ENCODE peak calls at places on chromosomes 16 and 17, in six cellular contexts. Z is GM12865, V is cardiac fibroblast, W is stomach, Y is B cell, U is fibroblast of villous mesenchyme. J is an unnamed sample.

GRCh38 chr16:65725156-65725845 is 603.4 kb upstream of the CDH11 start:
- DNase-seq in W (no peak), Z (no peak), Y (no peak), V (peak), U (peak), J (no peak)

GRCh38 chr16:89388536-89388935 is 101.8 kb downstream of the ANKRD11 start:
- DNase-seq in U (no peak), Y (no peak), V (no peak), Z (no peak), W (no peak), J (no peak)

GRCh38 chr17:6092182-6092922 is 22.2 kb downstream of the WSCD1 start:
- DNase-seq in W (no peak), U (no peak), Z (no peak), V (no peak), Y (no peak), J (no peak)

GRCh38 chr17:80790021-80790765 is 201.4 kb upstream of the CHMP6 start:
- DNase-seq in W (no peak), U (peak), V (no peak), Z (peak), Y (peak), J (no peak)

GRCh38 chr16:82094942-82095540 is 60.0 kb downstream of the HSD17B2 start:
- DNase-seq in Y (no peak), W (no peak), Z (no peak), V (no peak), U (no peak), J (no peak)

GRCh38 chr17:65515959-65516948 is 45.2 kb downstream of the AXIN2 start:
- DNase-seq in Y (no peak), V (no peak), U (peak), Z (no peak), W (no peak), J (no peak)

GRCh38 chr16:69613283-69614154 is 47.8 kb downstream of the NFAT5 start:
- DNase-seq in V (peak), Y (no peak), U (peak), W (no peak), Z (peak), J (no peak)

GRCh38 chr16:27547134-27547533 is 2.6 kb downstream of the GTF3C1 start:
- DNase-seq in Z (peak), Y (no peak), W (no peak), V (peak), U (peak), J (no peak)

GRCh38 chr16:15518412-15519351 is 84.3 kb downstream of the BMERB1 start:
- DNase-seq in V (peak), U (peak), W (no peak), Y (no peak), Z (no peak), J (no peak)

GRCh38 chr16:58425245-58425644 is 33.0 kb downstream of the GINS3 start:
- DNase-seq in Y (no peak), Z (no peak), V (no peak), U (no peak), W (no peak), J (no peak)

GRCh38 chr17:38742431-38743308 is 5.5 kb downstream of the PCGF2 start:
- DNase-seq in Y (no peak), W (no peak), Z (no peak), U (peak), V (peak), J (peak)

GRCh38 chr17:14737984-14738651 is 437.2 kb downstream of the HS3ST3B1 start:
- DNase-seq in V (peak), U (peak), Y (no peak), W (peak), Z (no peak), J (peak)

GRCh38 chr17:28405632-28406477 is at the start of gene SLC46A1:
- DNase-seq in Z (peak), V (peak), Y (peak), U (peak), W (peak), J (no peak)

GRCh38 chr16:49474741-49475140 is 101.1 kb downstream of the C16orf78 start:
- DNase-seq in W (no peak), Y (no peak), Z (no peak), V (no peak), U (no peak), J (no peak)

GRCh38 chr16:56481468-56482112 is 30.2 kb downstream of the OGFOD1 start:
- DNase-seq in U (peak), Z (no peak), W (no peak), V (peak), Y (no peak), J (no peak)

GRCh38 chr16:16197331-16197730 is 26.0 kb downstream of the ABCC6 start:
- DNase-seq in Y (no peak), V (no peak), Z (no peak), W (no peak), U (no peak), J (no peak)

GRCh38 chr17:31279401-31279800 is 17.6 kb downstream of the OMG start:
- DNase-seq in U (no peak), Y (no peak), Z (no peak), V (no peak), W (no peak), J (no peak)

GRCh38 chr17:35698800-35699199 is 32.6 kb upstream of the RASL10B start:
- DNase-seq in V (no peak), Z (no peak), W (no peak), U (no peak), Y (no peak), J (no peak)

GRCh38 chr16:65318138-65318537 is 196.3 kb upstream of the CDH11 start:
- DNase-seq in W (no peak), Z (no peak), Y (no peak), U (no peak), V (no peak), J (no peak)

GRCh38 chr16:80569440-80570105 is 28.8 kb downstream of the DYNLRB2 start:
- DNase-seq in W (no peak), V (peak), Y (no peak), Z (peak), U (peak), J (no peak)

GRCh38 chr16:82300374-82300936 is 130.4 kb upstream of the MPHOSPH6 start:
- DNase-seq in U (no peak), V (no peak), Z (no peak), Y (no peak), W (no peak), J (no peak)

GRCh38 chr16:3087243-3087791 is 11.8 kb downstream of the ZSCAN10 start:
- DNase-seq in V (no peak), Z (no peak), W (no peak), Y (no peak), U (no peak), J (no peak)
- TF ChIP-seq CTCF in V (peak), Z (no peak), W (no peak), Y (no peak), U (peak), J (peak)

GRCh38 chr17:76585048-76585648 is 512 bp downstream of the ST6GALNAC2 start:
- DNase-seq in Z (no peak), V (no peak), Y (no peak), W (peak), U (peak), J (no peak)

GRCh38 chr17:76586741-76587487 is 1.3 kb upstream of the ST6GALNAC2 start:
- DNase-seq in U (no peak), W (no peak), Y (no peak), Z (peak), V (no peak), J (no peak)

GRCh38 chr17:76584427-76585047 is 1.1 kb downstream of the ST6GALNAC2 start:
- DNase-seq in U (no peak), Y (no peak), W (no peak), Z (no peak), V (no peak), J (no peak)

GRCh38 chr17:76588182-76588581 is 2.5 kb upstream of the ST6GALNAC2 start:
- DNase-seq in V (no peak), U (no peak), W (no peak), Z (no peak), Y (no peak), J (no peak)

GRCh38 chr17:76585649-76586593 is at the start of gene ST6GALNAC2:
- DNase-seq in Z (peak), Y (no peak), W (peak), V (no peak), U (peak), J (peak)
- TF ChIP-seq CTCF in Z (peak), Y (peak), W (peak), V (peak), U (peak), J (peak)

GRCh38 chr17:7292729-7293128 is 1.7 kb downstream of the YBX2 start:
- DNase-seq in Y (no peak), Z (no peak), U (no peak), V (no peak), W (no peak), J (no peak)

GRCh38 chr17:7290166-7290565 is 4.3 kb downstream of the YBX2 start:
- DNase-seq in V (no peak), Z (no peak), Y (no peak), U (no peak), W (no peak), J (no peak)

GRCh38 chr17:7292194-7292593 is 2.2 kb downstream of the YBX2 start:
- DNase-seq in Z (no peak), Y (no peak), W (no peak), U (no peak), V (no peak), J (no peak)

GRCh38 chr17:7289256-7290032 is 5.0 kb downstream of the YBX2 start:
- DNase-seq in U (no peak), V (no peak), Z (no peak), Y (no peak), W (no peak), J (no peak)

GRCh38 chr17:7290685-7291084 is 3.8 kb downstream of the YBX2 start:
- DNase-seq in U (no peak), Z (no peak), W (no peak), V (no peak), Y (no peak), J (no peak)
- TF ChIP-seq CTCF in U (no peak), Z (no peak), W (no peak), V (no peak), Y (no peak), J (no peak)

GRCh38 chr17:61393904-61394629 is 5.6 kb upstream of the TBX2 start:
- DNase-seq in V (peak), U (peak), Y (no peak), Z (no peak), W (no peak), J (no peak)
- TF ChIP-seq CTCF in V (no peak), U (no peak), Y (peak), Z (no peak), W (no peak), J (no peak)

GRCh38 chr16:425082-425718 is at the start of gene RAB11FIP3:
- DNase-seq in Z (peak), V (peak), W (peak), U (peak), Y (peak), J (no peak)
- TF ChIP-seq CTCF in Z (peak), V (no peak), W (no peak), U (no peak), Y (peak), J (no peak)

GRCh38 chr17:47323382-47324223 is at the start of gene EFCAB13:
- DNase-seq in Z (peak), W (peak), U (peak), Y (peak), V (peak), J (peak)
- TF ChIP-seq CTCF in Z (no peak), W (no peak), U (no peak), Y (peak), V (peak), J (no peak)

GRCh38 chr16:30464078-30464477 is 8.5 kb upstream of the ITGAL start:
- DNase-seq in W (no peak), U (no peak), Z (no peak), Y (no peak), V (no peak), J (no peak)
- TF ChIP-seq CTCF in W (no peak), U (no peak), Z (no peak), Y (no peak), V (no peak), J (no peak)

DNA sequence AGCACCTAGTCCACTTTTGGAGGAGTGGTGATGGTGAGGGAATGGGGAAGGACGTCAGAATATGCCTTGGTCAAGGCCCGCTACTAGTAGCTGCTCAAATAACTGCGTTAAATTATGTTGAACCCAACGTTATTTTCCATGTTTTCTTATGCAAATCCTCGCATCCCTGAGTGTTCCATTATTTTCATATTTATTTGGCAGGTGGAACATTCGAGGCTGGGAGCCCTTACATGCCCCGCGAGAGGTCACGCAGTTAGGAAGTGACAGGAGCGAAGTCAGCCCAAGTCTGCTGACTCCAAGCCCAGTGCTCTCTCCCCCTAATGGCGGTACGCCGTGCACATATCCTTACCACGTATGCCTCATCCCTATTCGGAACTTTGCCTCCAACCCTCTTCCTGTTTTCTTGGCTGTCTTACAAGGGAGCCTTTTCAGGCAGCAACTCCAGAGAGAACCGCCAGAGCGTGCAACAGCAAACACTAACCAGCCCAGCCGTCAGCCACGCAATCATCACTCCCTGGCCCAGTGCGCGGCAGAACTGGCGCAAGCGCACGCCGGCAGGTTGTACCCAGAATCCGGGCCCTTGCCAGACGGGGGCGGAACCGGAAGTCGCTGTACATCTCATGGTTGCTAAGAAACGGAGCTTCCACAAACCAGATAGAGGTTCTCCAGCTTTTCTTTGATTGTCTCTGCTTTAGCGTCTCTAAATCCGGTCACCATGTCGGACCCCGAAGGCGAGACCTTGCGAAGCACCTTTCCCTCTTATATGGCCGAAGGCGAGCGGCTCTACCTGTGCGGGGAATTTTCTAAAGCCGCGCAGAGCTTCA is at the start of gene ODAD4:
- DNase-seq in V (peak), Z (peak), U (peak), W (peak), Y (peak), J (peak)
- TF ChIP-seq CTCF in V (peak), Z (peak), U (peak), W (peak), Y (no peak), J (peak)

DNA sequence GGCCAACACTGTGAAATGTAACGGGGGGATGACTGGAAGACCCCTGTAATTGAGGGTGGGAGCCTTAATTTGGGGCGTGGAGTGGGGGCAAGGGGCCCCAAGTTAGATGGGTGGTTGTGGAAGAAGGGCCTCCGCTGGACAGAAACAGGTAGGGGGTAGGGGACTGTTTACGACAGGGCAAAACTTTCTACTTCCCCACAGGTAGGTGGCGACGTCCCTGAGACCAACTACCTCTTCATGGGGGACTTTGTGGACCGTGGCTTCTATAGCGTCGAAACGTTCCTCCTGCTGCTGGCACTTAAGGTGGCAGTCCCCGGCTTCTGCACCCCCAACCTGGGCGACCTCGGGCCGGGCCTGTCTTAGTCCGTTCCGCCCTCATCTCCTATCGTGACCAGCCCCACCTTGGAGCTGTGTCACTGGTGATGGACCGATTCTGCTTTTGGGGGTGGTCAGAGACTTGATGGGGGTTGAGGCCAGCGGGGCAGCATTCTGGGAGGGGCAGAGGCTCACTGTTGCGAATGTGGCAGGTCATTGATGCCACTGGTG is 6.8 kb downstream of the PPP4C start:
- DNase-seq in W (no peak), U (no peak), Z (no peak), Y (no peak), V (no peak), J (no peak)
- TF ChIP-seq CTCF in W (no peak), U (no peak), Z (no peak), Y (no peak), V (peak), J (no peak)